ENCODE peak calls at places on chromosomes 7 and 10, in six cellular contexts. M, B, K, H, J and C are unnamed samples.

GRCh38 chr7:353746-354325 is 63.9 kb downstream of the FOXL3 start:
- DNase-seq in M (peak), B (peak), K (no peak), H (no peak), J (peak), C (no peak)

GRCh38 chr7:151697515-151697895 is 177.8 kb upstream of the RHEB start:
- DNase-seq in M (no peak), B (no peak), K (peak), H (no peak), J (no peak), C (no peak)

GRCh38 chr10:22278441-22278782 is 37.8 kb upstream of the COMMD3 start:
- DNase-seq in M (no peak), B (no peak), K (no peak), H (no peak), J (no peak), C (no peak)

GRCh38 chr10:79445217-79445707 is at the start of gene ZCCHC24:
- DNase-seq in M (peak), B (no peak), K (no peak), H (no peak), J (no peak), C (no peak)

GRCh38 chr10:58661336-58661735 is 148.7 kb downstream of the BICC1 start:
- DNase-seq in M (peak), B (no peak), K (no peak), H (no peak), J (no peak), C (no peak)

GRCh38 chr7:44280993-44281721 is 44.2 kb downstream of the CAMK2B start:
- DNase-seq in M (no peak), B (no peak), K (peak), H (no peak), J (no peak), C (no peak)

GRCh38 chr10:92849576-92850090 is 1.3 kb downstream of the EXOC6 start:
- DNase-seq in M (no peak), B (no peak), K (no peak), H (no peak), J (no peak), C (no peak)

GRCh38 chr7:15989194-15989593 is 302.7 kb upstream of the MEOX2 start:
- DNase-seq in M (no peak), B (no peak), K (no peak), H (no peak), J (no peak), C (no peak)

GRCh38 chr7:20558963-20559716 is 56.3 kb upstream of the ABCB5 start:
- DNase-seq in M (no peak), B (no peak), K (no peak), H (no peak), J (no peak), C (no peak)

GRCh38 chr7:79653136-79653631 is 199.7 kb upstream of the MAGI2 start:
- DNase-seq in M (no peak), B (no peak), K (no peak), H (no peak), J (no peak), C (no peak)

GRCh38 chr7:27708485-27708884 is 31.5 kb upstream of the TAX1BP1 start:
- DNase-seq in M (no peak), B (no peak), K (no peak), H (no peak), J (no peak), C (no peak)

GRCh38 chr10:45063605-45064231 is 63.0 kb downstream of the ZNF22 start:
- DNase-seq in M (peak), B (no peak), K (no peak), H (no peak), J (no peak), C (no peak)

GRCh38 chr10:42637142-42637541 is 1.2 kb downstream of the ZNF33B start:
- DNase-seq in M (no peak), B (no peak), K (no peak), H (no peak), J (no peak), C (no peak)

GRCh38 chr10:57014758-57015157 is 653.7 kb upstream of the ZWINT start:
- DNase-seq in M (no peak), B (no peak), K (no peak), H (no peak), J (no peak), C (no peak)

GRCh38 chr7:3029138-3029537 is 14.5 kb downstream of the CARD11 start:
- DNase-seq in M (no peak), B (no peak), K (no peak), H (no peak), J (no peak), C (no peak)